ENCODE peak calls at places on chromosome 12, in four cellular contexts. One of them, this sample, is unnamed.

GRCh38 chr12:87428701-87429277 is 600.4 kb downstream of the C12orf50 start:
- DNase-seq in heart left ventricle: no peak
- DNase-seq in activated T-cell treated with anti-CD3 and anti-CD28 coated beads for 1 hour: no peak
- DNase-seq in putamen: peak
- DNase-seq in this sample: no peak

GRCh38 chr12:95343461-95344230 is 126.0 kb downstream of the VEZT start:
- DNase-seq in heart left ventricle: no peak
- DNase-seq in activated T-cell treated with anti-CD3 and anti-CD28 coated beads for 1 hour: no peak
- DNase-seq in putamen: no peak
- DNase-seq in this sample: no peak

GRCh38 chr12:80166751-80167150 is 67.4 kb downstream of the OTOGL start:
- DNase-seq in heart left ventricle: no peak
- DNase-seq in activated T-cell treated with anti-CD3 and anti-CD28 coated beads for 1 hour: no peak
- DNase-seq in putamen: no peak
- DNase-seq in this sample: no peak

GRCh38 chr12:13000935-13001724 is 1.1 kb upstream of the HEBP1 start:
- DNase-seq in heart left ventricle: peak
- DNase-seq in activated T-cell treated with anti-CD3 and anti-CD28 coated beads for 1 hour: peak
- DNase-seq in putamen: peak
- DNase-seq in this sample: peak

GRCh38 chr12:108854453-108855283 is 2.7 kb downstream of the SSH1 start:
- DNase-seq in heart left ventricle: peak
- DNase-seq in activated T-cell treated with anti-CD3 and anti-CD28 coated beads for 1 hour: no peak
- DNase-seq in putamen: no peak
- DNase-seq in this sample: peak

GRCh38 chr12:2256915-2257314 is 204.1 kb downstream of the CACNA1C start:
- DNase-seq in heart left ventricle: no peak
- DNase-seq in activated T-cell treated with anti-CD3 and anti-CD28 coated beads for 1 hour: no peak
- DNase-seq in putamen: no peak
- DNase-seq in this sample: no peak

GRCh38 chr12:103423061-103423473 is 72.7 kb downstream of the C12orf42 start:
- DNase-seq in heart left ventricle: no peak
- DNase-seq in activated T-cell treated with anti-CD3 and anti-CD28 coated beads for 1 hour: no peak
- DNase-seq in putamen: no peak
- DNase-seq in this sample: no peak

GRCh38 chr12:100715976-100716657 is 78.5 kb upstream of the ANO4 start:
- DNase-seq in heart left ventricle: no peak
- DNase-seq in activated T-cell treated with anti-CD3 and anti-CD28 coated beads for 1 hour: no peak
- DNase-seq in putamen: no peak
- DNase-seq in this sample: no peak

GRCh38 chr12:89574736-89575208 is 48.9 kb upstream of the POC1B start:
- DNase-seq in heart left ventricle: peak
- DNase-seq in activated T-cell treated with anti-CD3 and anti-CD28 coated beads for 1 hour: no peak
- DNase-seq in putamen: no peak
- DNase-seq in this sample: peak

GRCh38 chr12:112762753-112763152 is 28.8 kb upstream of the RPH3A start:
- DNase-seq in heart left ventricle: no peak
- DNase-seq in activated T-cell treated with anti-CD3 and anti-CD28 coated beads for 1 hour: no peak
- DNase-seq in putamen: no peak
- DNase-seq in this sample: no peak

GRCh38 chr12:79006306-79006705 is 141.7 kb downstream of the SYT1 start:
- DNase-seq in heart left ventricle: no peak
- DNase-seq in activated T-cell treated with anti-CD3 and anti-CD28 coated beads for 1 hour: no peak
- DNase-seq in putamen: no peak
- DNase-seq in this sample: no peak

GRCh38 chr12:132806857-132807256 is 21.8 kb downstream of the GOLGA3 start:
- DNase-seq in heart left ventricle: no peak
- DNase-seq in activated T-cell treated with anti-CD3 and anti-CD28 coated beads for 1 hour: no peak
- DNase-seq in putamen: peak
- DNase-seq in this sample: no peak

GRCh38 chr12:132558861-132559623 is 51.3 kb downstream of the LRCOL1 start:
- DNase-seq in heart left ventricle: no peak
- DNase-seq in activated T-cell treated with anti-CD3 and anti-CD28 coated beads for 1 hour: no peak
- DNase-seq in putamen: no peak
- DNase-seq in this sample: peak

GRCh38 chr12:112096667-112097066 is 11.9 kb downstream of the NAA25 start:
- DNase-seq in heart left ventricle: no peak
- DNase-seq in activated T-cell treated with anti-CD3 and anti-CD28 coated beads for 1 hour: no peak
- DNase-seq in putamen: no peak
- DNase-seq in this sample: no peak

GRCh38 chr12:48536602-48537001 is 11.2 kb downstream of the OR8S1 start:
- DNase-seq in heart left ventricle: no peak
- DNase-seq in activated T-cell treated with anti-CD3 and anti-CD28 coated beads for 1 hour: no peak
- DNase-seq in putamen: no peak
- DNase-seq in this sample: no peak

GRCh38 chr12:27967551-27968054 is 4.9 kb downstream of the PTHLH start:
- DNase-seq in heart left ventricle: no peak
- DNase-seq in activated T-cell treated with anti-CD3 and anti-CD28 coated beads for 1 hour: no peak
- DNase-seq in putamen: no peak
- DNase-seq in this sample: no peak

This sample was measured in thyroid gland.